ENCODE peak calls at places on chromosome 15, in four cellular contexts. F is H1, M is HepG2, Z is GM12878. C is an unnamed sample.

GRCh38 chr15:89479173-89479572 is 17.2 kb downstream of the RHCG start:
- DNase-seq in F (no peak), M (no peak), Z (no peak), C (no peak)

GRCh38 chr15:66673410-66674322 is 28.4 kb upstream of the SMAD6 start:
- DNase-seq in F (peak; percentile 96), M (no peak), Z (no peak), C (no peak)

GRCh38 chr15:99099661-99100060 is 5.2 kb upstream of the SYNM start:
- DNase-seq in F (no peak), M (no peak), Z (no peak), C (no peak)

GRCh38 chr15:45795487-45796069 is 160.7 kb downstream of the SQOR start:
- DNase-seq in F (no peak), M (peak; percentile 52), Z (no peak), C (peak; percentile 35)

GRCh38 chr15:62791694-62792093 is 250.9 kb upstream of the TPM1 start:
- DNase-seq in F (no peak), M (no peak), Z (no peak), C (no peak)

GRCh38 chr15:90871716-90872480 is 3.5 kb downstream of the FURIN start:
- DNase-seq in F (peak; percentile 77), M (no peak), Z (no peak), C (peak; percentile 79)

GRCh38 chr15:29107291-29107890 is 162.2 kb downstream of the NSMCE3 start:
- DNase-seq in F (no peak), M (no peak), Z (no peak), C (no peak)

GRCh38 chr15:22231603-22232002 is 151.3 kb downstream of the OR4M2 start:
- DNase-seq in F (no peak), M (no peak), Z (no peak), C (no peak)

GRCh38 chr15:81940467-81941451 is 105.1 kb downstream of the MEX3B start:
- DNase-seq in F (no peak), M (no peak), Z (no peak), C (no peak)

GRCh38 chr15:50315814-50316630 is 39.0 kb downstream of the GABPB1 start:
- DNase-seq in F (no peak), M (peak; percentile 42), Z (no peak), C (peak; percentile 45)

GRCh38 chr15:77768107-77768506 is 135.4 kb upstream of the LINGO1 start:
- DNase-seq in F (no peak), M (no peak), Z (no peak), C (no peak)

GRCh38 chr15:85125056-85125661 is 143.5 kb downstream of the PDE8A start:
- DNase-seq in F (no peak), M (no peak), Z (no peak), C (no peak)
- TF ChIP-seq TCF12 in F (no peak), M (no peak), Z (no peak), C (no peak)

GRCh38 chr15:57494575-57494974 is 97.1 kb upstream of the MYZAP start:
- DNase-seq in F (peak; percentile 11), M (no peak), Z (no peak), C (no peak)

GRCh38 chr15:57495554-57496235 is 96.0 kb upstream of the MYZAP start:
- DNase-seq in F (no peak), M (no peak), Z (no peak), C (no peak)

GRCh38 chr15:57495037-57495436 is 96.7 kb upstream of the MYZAP start:
- DNase-seq in F (peak; percentile 1), M (no peak), Z (no peak), C (no peak)

GRCh38 chr15:57496594-57496945 is 95.1 kb upstream of the MYZAP start:
- DNase-seq in F (no peak), M (no peak), Z (no peak), C (no peak)

GRCh38 chr15:57496946-57497944 is 94.5 kb upstream of the MYZAP start:
- DNase-seq in F (no peak), M (peak; percentile 100), Z (no peak), C (no peak)
- TF ChIP-seq TCF12 in F (no peak), M (no peak), Z (no peak), C (no peak)

GRCh38 chr15:60235951-60236710 is 161.7 kb downstream of the ANXA2 start:
- DNase-seq in F (no peak), M (no peak), Z (no peak), C (no peak)
- TF ChIP-seq TCF12 in F (no peak), M (no peak), Z (no peak), C (no peak)

GRCh38 chr15:92840149-92840548 is 60.0 kb upstream of the CHD2 start:
- DNase-seq in F (no peak), M (no peak), Z (no peak), C (no peak)
- TF ChIP-seq TCF12 in F (no peak), M (no peak), Z (no peak), C (no peak)

GRCh38 chr15:25944386-25944785 is 81.3 kb upstream of the ATP10A start:
- DNase-seq in F (no peak), M (no peak), Z (no peak), C (no peak)
- TF ChIP-seq TCF12 in F (no peak), M (no peak), Z (no peak), C (no peak)